ENCODE peak calls at places on chromosomes 2 and 18, in four cellular contexts. One of them, this sample, is unnamed.

GRCh38 chr2:128746356-128746755 is 427.7 kb upstream of the HS6ST1 start:
- DNase-seq in K562: no peak
- DNase-seq in HepG2: peak
- DNase-seq in WTC11: no peak
- DNase-seq in this sample: no peak

GRCh38 chr18:23593720-23594119 is 7.4 kb upstream of the NPC1 start:
- DNase-seq in K562: no peak
- DNase-seq in WTC11: no peak
- DNase-seq in HepG2: no peak
- DNase-seq in this sample: no peak

GRCh38 chr2:22800422-22800821 is 584.6 kb upstream of the KLHL29 start:
- DNase-seq in K562: no peak
- DNase-seq in WTC11: peak
- DNase-seq in HepG2: no peak
- DNase-seq in this sample: no peak

GRCh38 chr2:7674606-7675005 is 757.4 kb downstream of the RNF144A start:
- DNase-seq in K562: no peak
- DNase-seq in HepG2: no peak
- DNase-seq in WTC11: no peak
- DNase-seq in this sample: no peak

GRCh38 chr2:124153713-124154112 is 128.6 kb downstream of the CNTNAP5 start:
- DNase-seq in K562: no peak
- DNase-seq in HepG2: no peak
- DNase-seq in WTC11: no peak
- DNase-seq in this sample: no peak

GRCh38 chr2:230762317-230762896 is 49.8 kb downstream of the CAB39 start:
- DNase-seq in WTC11: peak
- DNase-seq in K562: peak
- DNase-seq in HepG2: peak
- DNase-seq in this sample: peak

GRCh38 chr2:20453087-20453486 is 6.2 kb downstream of the RHOB start:
- DNase-seq in K562: no peak
- DNase-seq in WTC11: no peak
- DNase-seq in HepG2: no peak
- DNase-seq in this sample: no peak

GRCh38 chr2:109659356-109660045 is 45.3 kb downstream of the SOWAHC start:
- DNase-seq in HepG2: no peak
- DNase-seq in WTC11: no peak
- DNase-seq in K562: no peak
- DNase-seq in this sample: no peak

GRCh38 chr2:100184055-100184737 is 41.8 kb upstream of the AFF3 start:
- DNase-seq in K562: no peak
- DNase-seq in WTC11: no peak
- DNase-seq in HepG2: no peak
- DNase-seq in this sample: no peak

GRCh38 chr2:239000500-239001073 is 152.7 kb downstream of the TWIST2 start:
- DNase-seq in WTC11: no peak
- DNase-seq in K562: no peak
- DNase-seq in HepG2: no peak
- DNase-seq in this sample: no peak

GRCh38 chr2:113157108-113157896 is 16.5 kb upstream of the PSD4 start:
- DNase-seq in HepG2: no peak
- DNase-seq in K562: peak
- DNase-seq in WTC11: peak
- DNase-seq in this sample: peak

GRCh38 chr2:23375448-23375847 is 9.5 kb upstream of the KLHL29 start:
- DNase-seq in K562: peak
- DNase-seq in HepG2: no peak
- DNase-seq in WTC11: no peak
- DNase-seq in this sample: peak

GRCh38 chr2:220999351-220999750 is 572.8 kb downstream of the EPHA4 start:
- DNase-seq in WTC11: no peak
- DNase-seq in K562: no peak
- DNase-seq in HepG2: no peak
- DNase-seq in this sample: no peak

GRCh38 chr2:217830061-217830460 is 172.7 kb downstream of the TNS1 start:
- DNase-seq in HepG2: no peak
- DNase-seq in WTC11: no peak
- DNase-seq in K562: no peak
- DNase-seq in this sample: no peak

GRCh38 chr2:240643811-240644150 is 18.5 kb downstream of the GPR35 start:
- DNase-seq in WTC11: no peak
- DNase-seq in K562: no peak
- DNase-seq in HepG2: no peak
- DNase-seq in this sample: no peak

GRCh38 chr2:41610501-41611242 is 437.1 kb upstream of the PKDCC start:
- DNase-seq in K562: no peak
- DNase-seq in WTC11: no peak
- DNase-seq in HepG2: no peak
- DNase-seq in this sample: no peak

GRCh38 chr2:149146876-149147275 is 108.4 kb downstream of the LYPD6B start:
- DNase-seq in HepG2: no peak
- DNase-seq in WTC11: no peak
- DNase-seq in K562: no peak
- DNase-seq in this sample: no peak

GRCh38 chr2:4530231-4530630 is 826.9 kb downstream of the DCDC2C start:
- DNase-seq in HepG2: no peak
- DNase-seq in WTC11: no peak
- DNase-seq in K562: no peak
- DNase-seq in this sample: no peak

GRCh38 chr2:72040629-72041403 is 106.8 kb downstream of the CYP26B1 start:
- DNase-seq in HepG2: no peak
- DNase-seq in WTC11: no peak
- DNase-seq in K562: no peak
- DNase-seq in this sample: peak

GRCh38 chr2:14533106-14533757 is 99.3 kb upstream of the LRATD1 start:
- DNase-seq in HepG2: no peak
- DNase-seq in K562: no peak
- DNase-seq in WTC11: no peak
- DNase-seq in this sample: no peak

GRCh38 chr2:20868377-20868776 is 45.5 kb upstream of the LDAH start:
- DNase-seq in WTC11: no peak
- DNase-seq in HepG2: no peak
- DNase-seq in K562: no peak
- DNase-seq in this sample: no peak

GRCh38 chr2:242004223-242004901 is 134.8 kb downstream of the RTP5 start:
- DNase-seq in WTC11: no peak
- DNase-seq in HepG2: no peak
- DNase-seq in K562: no peak
- DNase-seq in this sample: no peak

GRCh38 chr2:16406929-16407328 is 258.7 kb downstream of the CYRIA start:
- DNase-seq in K562: no peak
- DNase-seq in WTC11: no peak
- DNase-seq in HepG2: no peak
- DNase-seq in this sample: no peak

GRCh38 chr2:17461087-17461475 is 57.2 kb downstream of the RAD51AP2 start:
- DNase-seq in HepG2: no peak
- DNase-seq in WTC11: no peak
- DNase-seq in K562: no peak
- DNase-seq in this sample: no peak

GRCh38 chr2:207258191-207258991 is 92.6 kb upstream of the KLF7 start:
- DNase-seq in HepG2: no peak
- DNase-seq in K562: no peak
- DNase-seq in WTC11: no peak
- DNase-seq in this sample: no peak

GRCh38 chr2:46632349-46632748 is 153.0 kb downstream of the TMEM247 start:
- DNase-seq in WTC11: no peak
- DNase-seq in K562: peak
- DNase-seq in HepG2: peak
- DNase-seq in this sample: peak
- TF ChIP-seq ELF4 in WTC11: no peak
- TF ChIP-seq ELF4 in K562: no peak
- TF ChIP-seq ELF4 in HepG2: no peak
- TF ChIP-seq ELF4 in this sample: no peak

GRCh38 chr18:76722224-76723061 is 99.9 kb upstream of the ZNF236 start:
- DNase-seq in HepG2: no peak
- DNase-seq in WTC11: no peak
- DNase-seq in K562: no peak
- DNase-seq in this sample: no peak

GRCh38 chr18:76720683-76721082 is 101.7 kb upstream of the ZNF236 start:
- DNase-seq in HepG2: no peak
- DNase-seq in K562: no peak
- DNase-seq in WTC11: no peak
- DNase-seq in this sample: no peak

GRCh38 chr18:76721207-76721996 is 101.0 kb upstream of the ZNF236 start:
- DNase-seq in WTC11: no peak
- DNase-seq in HepG2: no peak
- DNase-seq in K562: no peak
- DNase-seq in this sample: no peak

GRCh38 chr18:76727589-76727988 is 94.8 kb upstream of the ZNF236 start:
- DNase-seq in K562: no peak
- DNase-seq in WTC11: no peak
- DNase-seq in HepG2: no peak
- DNase-seq in this sample: no peak

DNA sequence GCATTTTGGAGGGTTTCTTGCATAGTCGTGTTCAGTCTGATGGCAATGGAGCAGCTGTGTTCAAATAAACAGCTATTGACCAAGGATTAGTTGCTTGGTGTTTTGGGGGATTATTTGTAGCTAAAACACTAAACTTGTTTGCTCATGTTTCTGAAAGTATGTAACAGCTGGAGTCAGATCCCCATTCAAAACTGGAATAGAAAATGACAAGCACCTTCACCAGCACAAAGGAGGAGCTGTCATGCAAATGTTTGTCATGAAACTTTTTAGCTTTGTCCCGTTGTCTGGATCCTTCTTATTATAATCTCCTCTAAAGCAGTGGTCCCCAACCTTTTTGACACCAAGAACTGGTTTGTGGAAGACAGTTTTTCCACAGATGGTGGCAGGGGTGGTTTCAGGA is 96.9 kb upstream of the ZNF236 start:
- DNase-seq in HepG2: no peak
- DNase-seq in K562: no peak
- DNase-seq in WTC11: no peak
- DNase-seq in this sample: no peak
- TF ChIP-seq ELF4 in HepG2: no peak
- TF ChIP-seq ELF4 in K562: no peak
- TF ChIP-seq ELF4 in WTC11: no peak
- TF ChIP-seq ELF4 in this sample: no peak

GRCh38 chr2:222393733-222394267 is 30.5 kb upstream of the SGPP2 start:
- DNase-seq in K562: no peak
- DNase-seq in WTC11: no peak
- DNase-seq in HepG2: no peak
- DNase-seq in this sample: no peak

DNA sequence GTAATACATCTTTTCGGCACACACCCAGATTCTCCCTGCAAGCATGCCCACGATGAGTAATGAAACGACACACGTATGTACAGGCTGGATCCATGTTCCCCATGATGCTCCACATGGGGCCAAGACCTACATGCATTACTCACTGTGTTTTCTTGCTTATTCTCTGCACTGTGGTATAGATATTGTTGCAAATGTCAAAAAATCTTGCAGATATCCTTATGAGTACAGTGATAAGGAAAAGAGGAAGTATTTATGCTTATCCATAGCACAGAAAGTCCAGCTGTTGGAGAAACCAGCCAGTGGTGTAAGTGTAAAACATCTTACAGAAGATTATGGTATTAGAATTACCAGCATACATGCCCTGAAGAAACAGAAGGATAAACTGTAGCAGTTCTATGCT is 32.5 kb upstream of the SGPP2 start:
- DNase-seq in HepG2: no peak
- DNase-seq in WTC11: no peak
- DNase-seq in K562: no peak
- DNase-seq in this sample: no peak
- TF ChIP-seq ELF4 in HepG2: no peak
- TF ChIP-seq ELF4 in WTC11: no peak
- TF ChIP-seq ELF4 in K562: no peak
- TF ChIP-seq ELF4 in this sample: no peak

GRCh38 chr2:10331033-10331701 is 28.5 kb downstream of the HPCAL1 start:
- DNase-seq in HepG2: no peak
- DNase-seq in WTC11: peak
- DNase-seq in K562: peak
- DNase-seq in this sample: no peak
- TF ChIP-seq ELF4 in HepG2: no peak
- TF ChIP-seq ELF4 in WTC11: no peak
- TF ChIP-seq ELF4 in K562: no peak
- TF ChIP-seq ELF4 in this sample: no peak

DNA sequence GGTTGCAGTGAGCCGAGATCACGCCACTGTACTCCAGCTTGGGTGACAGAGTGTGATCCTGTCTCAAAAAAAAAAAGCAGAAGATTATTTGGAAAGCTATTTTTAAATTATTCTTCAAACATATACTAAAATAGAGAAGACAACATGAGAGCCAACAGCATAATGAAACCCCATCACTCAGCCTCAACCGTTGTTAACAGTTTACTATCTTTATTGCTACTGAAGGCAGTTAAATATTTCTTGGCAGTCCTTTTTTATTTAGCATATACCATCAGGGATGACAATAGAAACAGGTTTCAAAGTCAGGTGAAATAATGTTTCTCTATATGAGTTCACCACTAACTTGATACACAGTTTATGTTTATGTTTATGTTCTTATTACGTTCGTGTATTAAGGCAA is 157.2 kb downstream of the NEDD4L start:
- DNase-seq in WTC11: no peak
- DNase-seq in HepG2: no peak
- DNase-seq in K562: no peak
- DNase-seq in this sample: no peak
- TF ChIP-seq ELF4 in WTC11: no peak
- TF ChIP-seq ELF4 in HepG2: no peak
- TF ChIP-seq ELF4 in K562: no peak
- TF ChIP-seq ELF4 in this sample: no peak

GRCh38 chr18:27114842-27115241 is 70.3 kb downstream of the CHST9 start:
- DNase-seq in K562: no peak
- DNase-seq in HepG2: no peak
- DNase-seq in WTC11: no peak
- DNase-seq in this sample: no peak

GRCh38 chr18:27109403-27109802 is 75.7 kb downstream of the CHST9 start:
- DNase-seq in HepG2: no peak
- DNase-seq in WTC11: no peak
- DNase-seq in K562: no peak
- DNase-seq in this sample: no peak

GRCh38 chr18:27113358-27113757 is 71.8 kb downstream of the CHST9 start:
- DNase-seq in WTC11: no peak
- DNase-seq in K562: no peak
- DNase-seq in HepG2: no peak
- DNase-seq in this sample: no peak

GRCh38 chr18:27108842-27109241 is 76.3 kb downstream of the CHST9 start:
- DNase-seq in WTC11: no peak
- DNase-seq in K562: no peak
- DNase-seq in HepG2: no peak
- DNase-seq in this sample: no peak

GRCh38 chr18:27110319-27110718 is 74.8 kb downstream of the CHST9 start:
- DNase-seq in HepG2: no peak
- DNase-seq in K562: no peak
- DNase-seq in WTC11: no peak
- DNase-seq in this sample: no peak
- TF ChIP-seq ELF4 in HepG2: no peak
- TF ChIP-seq ELF4 in K562: no peak
- TF ChIP-seq ELF4 in WTC11: no peak
- TF ChIP-seq ELF4 in this sample: no peak

DNA sequence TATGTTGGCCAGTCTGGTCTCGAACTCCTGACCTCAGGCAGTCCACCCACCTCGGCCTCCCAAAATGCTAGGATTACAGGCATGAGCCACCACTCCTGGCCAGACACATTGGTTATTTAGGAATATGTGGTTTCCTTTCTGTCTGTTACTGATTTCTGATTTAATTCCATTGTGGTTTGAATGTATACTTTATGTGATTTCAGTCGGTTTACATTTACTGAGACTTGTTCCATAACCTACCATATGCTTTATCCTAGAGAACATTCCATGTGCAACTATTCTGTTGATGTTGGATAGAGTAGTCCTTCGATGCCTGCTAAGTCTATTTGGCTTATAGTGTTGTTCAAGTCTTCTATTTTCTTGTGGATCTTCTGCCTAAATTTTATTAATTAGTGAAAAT is 1.6 kb upstream of the CCL20 start:
- DNase-seq in HepG2: no peak
- DNase-seq in WTC11: no peak
- DNase-seq in K562: no peak
- DNase-seq in this sample: no peak
- TF ChIP-seq ELF4 in HepG2: no peak
- TF ChIP-seq ELF4 in WTC11: no peak
- TF ChIP-seq ELF4 in K562: no peak
- TF ChIP-seq ELF4 in this sample: no peak